ENCODE peak calls at places on chromosomes 13 and 19, in nine cellular contexts. One of them, this sample, is unnamed.

GRCh38 chr19:6963259-6963852 is 57.9 kb downstream of the MBD3L2B start:
- DNase-seq in endothelial cell of umbilical vein: no peak
- DNase-seq in GM23338: no peak
- DNase-seq in GM12892: no peak
- DNase-seq in transverse colon: no peak
- DNase-seq in upper lobe of left lung: no peak
- DNase-seq in breast epithelium: no peak
- DNase-seq in spleen: no peak
- DNase-seq in stomach: no peak
- DNase-seq in this sample: no peak

GRCh38 chr19:33189453-33189852 is 4.7 kb upstream of the LRP3 start:
- DNase-seq in endothelial cell of umbilical vein: no peak
- DNase-seq in GM23338: no peak
- DNase-seq in GM12892: no peak
- DNase-seq in transverse colon: no peak
- DNase-seq in upper lobe of left lung: no peak
- DNase-seq in breast epithelium: no peak
- DNase-seq in spleen: no peak
- DNase-seq in stomach: no peak
- DNase-seq in this sample: no peak

GRCh38 chr13:102018716-102019115 is 383.1 kb downstream of the FGF14 start:
- DNase-seq in endothelial cell of umbilical vein: no peak
- DNase-seq in GM23338: no peak
- DNase-seq in GM12892: no peak
- DNase-seq in transverse colon: no peak
- DNase-seq in upper lobe of left lung: no peak
- DNase-seq in breast epithelium: no peak
- DNase-seq in spleen: no peak
- DNase-seq in stomach: no peak
- DNase-seq in this sample: no peak

GRCh38 chr13:20340759-20341161 is 108.6 kb upstream of the GJB6 start:
- DNase-seq in endothelial cell of umbilical vein: no peak
- DNase-seq in GM23338: no peak
- DNase-seq in GM12892: no peak
- DNase-seq in transverse colon: no peak
- DNase-seq in upper lobe of left lung: peak
- DNase-seq in breast epithelium: no peak
- DNase-seq in spleen: no peak
- DNase-seq in stomach: no peak
- DNase-seq in this sample: peak

GRCh38 chr19:14165986-14166385 is 29.6 kb upstream of the ASF1B start:
- DNase-seq in endothelial cell of umbilical vein: no peak
- DNase-seq in GM23338: no peak
- DNase-seq in GM12892: no peak
- DNase-seq in transverse colon: no peak
- DNase-seq in upper lobe of left lung: no peak
- DNase-seq in breast epithelium: no peak
- DNase-seq in spleen: no peak
- DNase-seq in stomach: no peak
- DNase-seq in this sample: no peak

GRCh38 chr13:101058841-101059240 is 357.5 kb downstream of the NALCN start:
- DNase-seq in endothelial cell of umbilical vein: no peak
- DNase-seq in GM23338: no peak
- DNase-seq in GM12892: no peak
- DNase-seq in transverse colon: no peak
- DNase-seq in upper lobe of left lung: no peak
- DNase-seq in breast epithelium: no peak
- DNase-seq in spleen: no peak
- DNase-seq in stomach: no peak
- DNase-seq in this sample: no peak

GRCh38 chr19:38975214-38975860 is at the start of gene FBXO17:
- DNase-seq in endothelial cell of umbilical vein: peak
- DNase-seq in GM23338: peak
- DNase-seq in GM12892: no peak
- DNase-seq in transverse colon: peak
- DNase-seq in upper lobe of left lung: peak
- DNase-seq in breast epithelium: peak
- DNase-seq in spleen: no peak
- DNase-seq in stomach: peak
- DNase-seq in this sample: peak

GRCh38 chr19:18768997-18769891 is 21.9 kb downstream of the COMP start:
- DNase-seq in endothelial cell of umbilical vein: no peak
- DNase-seq in GM23338: no peak
- DNase-seq in GM12892: no peak
- DNase-seq in transverse colon: peak
- DNase-seq in upper lobe of left lung: peak
- DNase-seq in breast epithelium: peak
- DNase-seq in spleen: no peak
- DNase-seq in stomach: peak
- DNase-seq in this sample: no peak

GRCh38 chr13:58619396-58620113 is 988.0 kb downstream of the PCDH17 start:
- DNase-seq in endothelial cell of umbilical vein: no peak
- DNase-seq in GM23338: no peak
- DNase-seq in GM12892: no peak
- DNase-seq in transverse colon: no peak
- DNase-seq in upper lobe of left lung: no peak
- DNase-seq in breast epithelium: no peak
- DNase-seq in spleen: no peak
- DNase-seq in stomach: no peak
- DNase-seq in this sample: no peak

GRCh38 chr13:99731747-99732146 is 230.5 kb downstream of the TM9SF2 start:
- DNase-seq in endothelial cell of umbilical vein: no peak
- DNase-seq in GM23338: peak
- DNase-seq in GM12892: no peak
- DNase-seq in transverse colon: no peak
- DNase-seq in upper lobe of left lung: no peak
- DNase-seq in breast epithelium: no peak
- DNase-seq in spleen: peak
- DNase-seq in stomach: no peak
- DNase-seq in this sample: no peak

GRCh38 chr13:80889829-80890228 is 548.9 kb upstream of the SPRY2 start:
- DNase-seq in endothelial cell of umbilical vein: no peak
- DNase-seq in GM23338: no peak
- DNase-seq in GM12892: no peak
- DNase-seq in transverse colon: no peak
- DNase-seq in upper lobe of left lung: no peak
- DNase-seq in breast epithelium: no peak
- DNase-seq in spleen: no peak
- DNase-seq in stomach: no peak
- DNase-seq in this sample: no peak

GRCh38 chr19:3586124-3586626 is 897 bp downstream of the GIPC3 start:
- DNase-seq in endothelial cell of umbilical vein: no peak
- DNase-seq in GM23338: peak
- DNase-seq in GM12892: no peak
- DNase-seq in transverse colon: no peak
- DNase-seq in upper lobe of left lung: no peak
- DNase-seq in breast epithelium: no peak
- DNase-seq in spleen: no peak
- DNase-seq in stomach: no peak
- DNase-seq in this sample: no peak

GRCh38 chr19:11400695-11401291 is 16.7 kb upstream of the EPOR start:
- DNase-seq in endothelial cell of umbilical vein: no peak
- DNase-seq in GM23338: no peak
- DNase-seq in GM12892: no peak
- DNase-seq in transverse colon: no peak
- DNase-seq in upper lobe of left lung: no peak
- DNase-seq in breast epithelium: no peak
- DNase-seq in spleen: no peak
- DNase-seq in stomach: no peak
- DNase-seq in this sample: no peak

GRCh38 chr19:307793-308420 is 16.7 kb upstream of the PLPP2 start:
- DNase-seq in endothelial cell of umbilical vein: no peak
- DNase-seq in GM23338: no peak
- DNase-seq in GM12892: peak
- DNase-seq in transverse colon: no peak
- DNase-seq in upper lobe of left lung: no peak
- DNase-seq in breast epithelium: no peak
- DNase-seq in spleen: peak
- DNase-seq in stomach: no peak
- DNase-seq in this sample: no peak

GRCh38 chr19:30228113-30228725 is 144.0 kb upstream of the ZNF536 start:
- DNase-seq in endothelial cell of umbilical vein: no peak
- DNase-seq in GM23338: peak
- DNase-seq in GM12892: no peak
- DNase-seq in transverse colon: peak
- DNase-seq in upper lobe of left lung: no peak
- DNase-seq in breast epithelium: no peak
- DNase-seq in spleen: no peak
- DNase-seq in stomach: no peak
- DNase-seq in this sample: no peak
- TF ChIP-seq POLR2AphosphoS5 in endothelial cell of umbilical vein: no peak
- TF ChIP-seq POLR2AphosphoS5 in GM23338: no peak
- TF ChIP-seq POLR2AphosphoS5 in GM12892: no peak
- TF ChIP-seq POLR2AphosphoS5 in transverse colon: no peak
- TF ChIP-seq POLR2AphosphoS5 in upper lobe of left lung: no peak
- TF ChIP-seq POLR2AphosphoS5 in breast epithelium: no peak
- TF ChIP-seq POLR2AphosphoS5 in spleen: no peak
- TF ChIP-seq POLR2AphosphoS5 in stomach: no peak
- TF ChIP-seq POLR2AphosphoS5 in this sample: no peak

GRCh38 chr13:39095500-39095899 is 57.2 kb downstream of the NHLRC3 start:
- DNase-seq in endothelial cell of umbilical vein: no peak
- DNase-seq in GM23338: no peak
- DNase-seq in GM12892: no peak
- DNase-seq in transverse colon: no peak
- DNase-seq in upper lobe of left lung: no peak
- DNase-seq in breast epithelium: no peak
- DNase-seq in spleen: no peak
- DNase-seq in stomach: no peak
- DNase-seq in this sample: no peak

GRCh38 chr13:39091586-39091985 is 53.3 kb downstream of the NHLRC3 start:
- DNase-seq in endothelial cell of umbilical vein: no peak
- DNase-seq in GM23338: no peak
- DNase-seq in GM12892: no peak
- DNase-seq in transverse colon: no peak
- DNase-seq in upper lobe of left lung: no peak
- DNase-seq in breast epithelium: no peak
- DNase-seq in spleen: no peak
- DNase-seq in stomach: no peak
- DNase-seq in this sample: no peak
- TF ChIP-seq POLR2AphosphoS5 in endothelial cell of umbilical vein: no peak
- TF ChIP-seq POLR2AphosphoS5 in GM23338: no peak
- TF ChIP-seq POLR2AphosphoS5 in GM12892: no peak
- TF ChIP-seq POLR2AphosphoS5 in transverse colon: no peak
- TF ChIP-seq POLR2AphosphoS5 in upper lobe of left lung: no peak
- TF ChIP-seq POLR2AphosphoS5 in breast epithelium: no peak
- TF ChIP-seq POLR2AphosphoS5 in spleen: no peak
- TF ChIP-seq POLR2AphosphoS5 in stomach: no peak
- TF ChIP-seq POLR2AphosphoS5 in this sample: no peak

DNA sequence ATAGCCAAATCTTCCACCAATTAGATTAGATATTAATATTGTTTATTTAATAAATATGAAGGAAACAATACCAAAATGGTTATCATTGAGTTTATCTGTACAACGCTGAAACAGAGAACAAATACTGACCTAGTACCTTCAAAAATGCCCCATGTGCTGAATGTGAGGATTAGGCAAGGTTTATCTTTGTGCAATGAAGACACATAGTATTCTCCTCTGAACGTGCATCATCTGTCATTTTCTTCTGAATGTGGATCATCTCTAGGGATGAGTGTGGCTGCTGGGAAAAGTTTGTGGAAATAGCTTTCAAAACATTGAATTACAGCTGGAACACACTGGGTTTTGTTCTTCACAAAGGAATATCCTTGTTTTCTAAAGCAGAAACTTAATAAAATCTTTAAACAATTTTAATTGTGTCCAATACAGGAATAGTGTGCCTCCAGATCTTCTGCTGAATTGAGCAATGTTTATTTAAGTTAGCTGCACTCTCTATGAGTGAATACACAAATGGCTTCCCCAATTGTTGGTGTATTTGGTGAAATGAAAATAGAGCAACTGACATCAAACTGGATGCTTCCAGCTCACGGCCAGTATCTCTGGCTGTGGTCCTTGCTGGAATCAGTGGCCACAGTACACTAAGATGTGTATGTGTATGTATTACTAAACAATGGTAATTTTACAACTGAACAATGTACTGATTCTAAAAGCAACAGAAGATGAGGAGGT is 6.7 kb downstream of the COL4A1 start:
- DNase-seq in endothelial cell of umbilical vein: no peak
- DNase-seq in GM23338: no peak
- DNase-seq in GM12892: no peak
- DNase-seq in transverse colon: no peak
- DNase-seq in upper lobe of left lung: no peak
- DNase-seq in breast epithelium: no peak
- DNase-seq in spleen: no peak
- DNase-seq in stomach: no peak
- DNase-seq in this sample: no peak
- TF ChIP-seq POLR2AphosphoS5 in endothelial cell of umbilical vein: no peak
- TF ChIP-seq POLR2AphosphoS5 in GM23338: no peak
- TF ChIP-seq POLR2AphosphoS5 in GM12892: no peak
- TF ChIP-seq POLR2AphosphoS5 in transverse colon: peak
- TF ChIP-seq POLR2AphosphoS5 in upper lobe of left lung: no peak
- TF ChIP-seq POLR2AphosphoS5 in breast epithelium: no peak
- TF ChIP-seq POLR2AphosphoS5 in spleen: no peak
- TF ChIP-seq POLR2AphosphoS5 in stomach: no peak
- TF ChIP-seq POLR2AphosphoS5 in this sample: no peak

DNA sequence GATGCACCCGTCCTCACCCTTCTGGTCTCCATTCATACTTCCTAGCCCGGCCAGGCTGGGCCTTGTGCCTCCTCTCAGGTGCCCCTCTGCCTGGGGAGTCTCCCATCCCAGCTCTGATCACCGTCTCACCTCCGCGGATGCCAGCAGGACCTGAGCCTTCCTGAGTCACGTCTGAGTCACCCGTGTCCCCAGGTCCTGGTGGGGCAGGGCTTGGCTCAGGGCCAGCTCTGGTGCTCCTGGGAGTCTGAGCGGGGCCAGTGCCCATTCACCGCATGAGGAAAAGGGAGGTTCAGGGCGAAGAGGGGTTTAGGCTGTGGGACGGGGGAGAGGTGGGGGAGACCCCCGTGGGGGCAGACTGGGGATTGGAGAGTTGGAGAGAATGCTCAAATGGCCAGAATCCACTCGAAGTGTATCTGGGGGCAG is 593 bp downstream of the ATP8B3 start:
- DNase-seq in endothelial cell of umbilical vein: peak
- DNase-seq in GM23338: no peak
- DNase-seq in GM12892: no peak
- DNase-seq in transverse colon: peak
- DNase-seq in upper lobe of left lung: peak
- DNase-seq in breast epithelium: peak
- DNase-seq in spleen: peak
- DNase-seq in stomach: peak
- DNase-seq in this sample: peak
- TF ChIP-seq POLR2AphosphoS5 in endothelial cell of umbilical vein: no peak
- TF ChIP-seq POLR2AphosphoS5 in GM23338: no peak
- TF ChIP-seq POLR2AphosphoS5 in GM12892: no peak
- TF ChIP-seq POLR2AphosphoS5 in transverse colon: peak
- TF ChIP-seq POLR2AphosphoS5 in upper lobe of left lung: no peak
- TF ChIP-seq POLR2AphosphoS5 in breast epithelium: peak
- TF ChIP-seq POLR2AphosphoS5 in spleen: no peak
- TF ChIP-seq POLR2AphosphoS5 in stomach: no peak
- TF ChIP-seq POLR2AphosphoS5 in this sample: no peak

DNA sequence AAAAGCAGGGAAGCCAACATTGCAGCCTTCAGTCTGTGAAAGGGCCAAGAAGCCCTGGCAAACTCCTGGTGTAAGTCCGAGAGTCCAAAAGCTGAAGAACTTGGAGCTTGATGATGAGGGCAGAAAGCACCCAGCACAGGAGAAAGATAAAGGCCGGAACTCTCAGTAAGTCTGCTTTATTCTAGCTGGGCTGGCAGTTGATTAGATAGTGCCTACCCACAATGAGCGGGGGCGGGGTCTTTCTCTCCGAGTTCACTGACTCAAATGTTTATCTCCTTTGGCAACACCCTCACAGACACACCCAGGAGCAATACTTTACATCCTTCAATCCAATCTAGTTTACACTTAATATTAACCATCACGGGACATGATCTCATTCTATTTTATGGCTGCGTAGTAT is 1317.1 kb downstream of the SLITRK1 start:
- DNase-seq in endothelial cell of umbilical vein: no peak
- DNase-seq in GM23338: peak
- DNase-seq in GM12892: no peak
- DNase-seq in transverse colon: no peak
- DNase-seq in upper lobe of left lung: no peak
- DNase-seq in breast epithelium: no peak
- DNase-seq in spleen: no peak
- DNase-seq in stomach: no peak
- DNase-seq in this sample: no peak
- TF ChIP-seq POLR2AphosphoS5 in endothelial cell of umbilical vein: no peak
- TF ChIP-seq POLR2AphosphoS5 in GM23338: no peak
- TF ChIP-seq POLR2AphosphoS5 in GM12892: no peak
- TF ChIP-seq POLR2AphosphoS5 in transverse colon: no peak
- TF ChIP-seq POLR2AphosphoS5 in upper lobe of left lung: no peak
- TF ChIP-seq POLR2AphosphoS5 in breast epithelium: no peak
- TF ChIP-seq POLR2AphosphoS5 in spleen: no peak
- TF ChIP-seq POLR2AphosphoS5 in stomach: no peak
- TF ChIP-seq POLR2AphosphoS5 in this sample: no peak